ENCODE peak calls at places on chromosomes 7 and 10, in four cellular contexts. B is K562, P is SK-N-SH, N is HCT116. H is an unnamed sample.

GRCh38 chr7:1514993-1515392 is 10.8 kb upstream of the INTS1 start:
- DNase-seq in B (no peak), P (no peak), N (no peak), H (no peak)

GRCh38 chr7:108147031-108147563 is 16.9 kb upstream of the LAMB4 start:
- DNase-seq in B (peak), P (no peak), N (no peak), H (no peak)

GRCh38 chr10:121357323-121357835 is 240.9 kb downstream of the FGFR2 start:
- DNase-seq in B (no peak), P (peak), N (no peak), H (no peak)

GRCh38 chr10:28269842-28270456 is 32.9 kb downstream of the MPP7 start:
- DNase-seq in B (no peak), P (no peak), N (no peak), H (no peak)

GRCh38 chr10:23070819-23071218 is 24.6 kb upstream of the MSRB2 start:
- DNase-seq in B (no peak), P (no peak), N (no peak), H (no peak)

GRCh38 chr10:77601488-77601887 is 36.1 kb downstream of the KCNMA1 start:
- DNase-seq in B (no peak), P (no peak), N (no peak), H (no peak)

GRCh38 chr10:114538544-114538906 is 119.5 kb downstream of the ABLIM1 start:
- DNase-seq in B (no peak), P (no peak), N (no peak), H (no peak)

GRCh38 chr7:113561446-113561845 is 357.4 kb downstream of the PPP1R3A start:
- DNase-seq in B (no peak), P (no peak), N (no peak), H (no peak)

GRCh38 chr7:21281193-21281592 is 146.7 kb upstream of the SP4 start:
- DNase-seq in B (no peak), P (no peak), N (no peak), H (no peak)

GRCh38 chr10:124349231-124349992 is 69.3 kb downstream of the OAT start:
- DNase-seq in B (no peak), P (no peak), N (no peak), H (no peak)

GRCh38 chr7:157250605-157251228 is 86.1 kb upstream of the DNAJB6 start:
- DNase-seq in B (peak), P (peak), N (peak), H (peak)

GRCh38 chr10:112951349-112952281 is 1.6 kb downstream of the TCF7L2 start:
- DNase-seq in B (peak), P (peak), N (peak), H (peak)

GRCh38 chr7:127153315-127153714 is 99.4 kb downstream of the GRM8 start:
- DNase-seq in B (no peak), P (no peak), N (no peak), H (no peak)

GRCh38 chr7:44561962-44562621 is 11.6 kb downstream of the DDX56 start:
- DNase-seq in B (peak), P (no peak), N (no peak), H (no peak)

GRCh38 chr7:79414910-79415309 is 38.6 kb downstream of the MAGI2 start:
- DNase-seq in B (no peak), P (no peak), N (no peak), H (no peak)

GRCh38 chr7:37191797-37192196 is 256.9 kb downstream of the ELMO1 start:
- DNase-seq in B (no peak), P (no peak), N (no peak), H (no peak)

GRCh38 chr10:133087679-133088523 is at the start of gene ADGRA1:
- DNase-seq in B (peak), P (peak), N (no peak), H (no peak)

GRCh38 chr10:178208-178607 is 43.0 kb downstream of the ZMYND11 start:
- DNase-seq in B (peak), P (peak), N (peak), H (peak)

GRCh38 chr7:22667562-22668239 is 59.3 kb upstream of the IL6 start:
- DNase-seq in B (peak), P (no peak), N (peak), H (peak)

GRCh38 chr7:98133621-98134266 is 27.1 kb downstream of the LMTK2 start:
- DNase-seq in B (no peak), P (no peak), N (peak), H (no peak)

GRCh38 chr7:56026538-56026937 is 24.7 kb downstream of the PSPH start:
- DNase-seq in B (no peak), P (no peak), N (no peak), H (no peak)

GRCh38 chr10:108290823-108291222 is 1126.3 kb upstream of the SORCS1 start:
- DNase-seq in B (no peak), P (no peak), N (no peak), H (no peak)

GRCh38 chr10:5413012-5413938 is 918 bp downstream of the NET1 start:
- DNase-seq in B (no peak), P (no peak), N (no peak), H (peak)

GRCh38 chr7:102436123-102436522 is 2.7 kb downstream of the ORAI2 start:
- DNase-seq in B (no peak), P (peak), N (no peak), H (no peak)

GRCh38 chr10:2463301-2463700 is 604.0 kb upstream of the PFKP start:
- DNase-seq in B (no peak), P (no peak), N (no peak), H (no peak)

GRCh38 chr10:98236866-98237265 is 31.1 kb downstream of the LOXL4 start:
- DNase-seq in B (peak), P (no peak), N (no peak), H (no peak)

GRCh38 chr10:10092581-10092980 is 925.1 kb upstream of the CELF2 start:
- DNase-seq in B (no peak), P (no peak), N (no peak), H (peak)

GRCh38 chr7:30459591-30460245 is 18.9 kb downstream of the NOD1 start:
- DNase-seq in B (no peak), P (peak), N (no peak), H (no peak)

GRCh38 chr7:74029991-74030415 is 2.0 kb downstream of the ELN start:
- DNase-seq in B (no peak), P (no peak), N (no peak), H (no peak)

GRCh38 chr10:33524966-33525365 is 190.5 kb upstream of the NRP1 start:
- DNase-seq in B (no peak), P (no peak), N (no peak), H (peak)

GRCh38 chr7:69635572-69636190 is 37.4 kb downstream of the AUTS2 start:
- DNase-seq in B (no peak), P (no peak), N (no peak), H (no peak)

GRCh38 chr7:88539977-88540376 is 219.5 kb upstream of the ZNF804B start:
- DNase-seq in B (no peak), P (no peak), N (no peak), H (no peak)

GRCh38 chr10:114437456-114438292 is 33.4 kb upstream of the AFAP1L2 start:
- DNase-seq in B (peak), P (peak), N (no peak), H (peak)

GRCh38 chr10:70925377-70926214 is 37.2 kb upstream of the PCBD1 start:
- DNase-seq in B (peak), P (peak), N (no peak), H (no peak)

GRCh38 chr10:103769176-103769575 is 86.2 kb downstream of the SH3PXD2A start:
- DNase-seq in B (no peak), P (no peak), N (no peak), H (no peak)

GRCh38 chr10:67818323-67818722 is 19.7 kb downstream of the DNAJC12 start:
- DNase-seq in B (no peak), P (no peak), N (no peak), H (peak)

GRCh38 chr10:6637053-6637452 is 57.0 kb upstream of the PRKCQ start:
- DNase-seq in B (no peak), P (no peak), N (no peak), H (no peak)

GRCh38 chr10:6640433-6641040 is 60.5 kb upstream of the PRKCQ start:
- DNase-seq in B (no peak), P (no peak), N (no peak), H (no peak)

GRCh38 chr10:6643962-6644361 is 63.9 kb upstream of the PRKCQ start:
- DNase-seq in B (no peak), P (no peak), N (no peak), H (no peak)

GRCh38 chr10:6647811-6648526 is 67.9 kb upstream of the PRKCQ start:
- DNase-seq in B (peak), P (peak), N (peak), H (peak)

DNA sequence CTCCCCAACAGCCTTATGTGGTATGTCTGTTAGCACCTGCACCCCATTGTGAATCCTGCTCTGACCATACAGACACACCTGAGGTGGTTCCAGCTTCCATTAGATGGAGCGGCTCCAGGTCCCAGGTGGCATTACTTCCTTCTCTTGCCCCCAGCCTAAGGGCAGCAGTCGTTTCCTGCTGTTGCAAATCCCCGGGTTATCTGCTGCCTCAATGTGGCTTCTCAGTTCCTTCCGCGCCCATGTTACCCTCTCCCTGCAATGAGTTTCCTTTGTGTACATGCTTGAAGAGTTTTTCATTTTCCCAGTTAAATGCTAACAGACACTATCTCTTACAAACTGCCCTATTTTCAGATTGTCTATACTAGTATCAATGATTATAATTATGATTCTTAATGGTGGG is 62.8 kb upstream of the PRKCQ start:
- DNase-seq in B (no peak), P (no peak), N (no peak), H (no peak)
- TF ChIP-seq JUND in B (no peak), P (no peak), N (no peak), H (no peak)

DNA sequence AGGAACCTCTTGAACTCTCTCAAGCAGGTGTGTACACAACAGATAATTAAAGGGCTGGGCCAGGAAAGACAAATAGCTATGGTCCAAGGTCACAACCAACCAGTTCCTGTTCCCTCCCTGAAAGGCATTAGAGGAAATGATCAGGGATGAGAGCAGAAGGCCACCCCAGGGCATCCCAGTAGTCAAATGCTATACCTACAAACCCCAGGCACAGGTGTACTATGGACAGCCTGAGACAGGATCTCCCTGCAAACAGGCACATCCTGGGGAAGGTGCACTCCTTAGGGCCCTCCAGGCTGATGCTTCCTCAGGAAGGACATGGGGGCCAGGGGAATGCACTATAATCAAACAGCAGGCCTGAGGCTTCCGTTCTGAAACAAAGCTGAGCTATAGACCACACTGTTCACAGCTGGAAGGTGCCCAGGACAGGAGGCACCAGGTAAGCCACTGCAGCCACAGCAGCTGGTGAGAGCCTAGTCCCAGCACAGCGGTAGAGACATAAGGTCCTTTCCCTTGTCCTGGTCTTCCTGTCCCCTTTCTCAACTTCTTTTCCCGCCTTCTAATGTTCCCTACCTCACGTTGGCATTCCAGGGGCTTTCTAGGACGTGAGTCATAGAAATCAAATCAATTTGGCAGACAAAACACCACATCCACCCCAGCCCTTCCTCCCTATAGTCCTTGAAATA is 13.3 kb downstream of the PARP12 start:
- DNase-seq in B (no peak), P (no peak), N (no peak), H (peak)
- TF ChIP-seq JUND in B (no peak), P (no peak), N (no peak), H (no peak)

GRCh38 chr7:142856565-142857245 is 1.8 kb downstream of the EPHB6 start:
- DNase-seq in B (no peak), P (no peak), N (no peak), H (peak)

GRCh38 chr7:142857625-142858024 is 2.7 kb downstream of the EPHB6 start:
- DNase-seq in B (no peak), P (no peak), N (no peak), H (no peak)

GRCh38 chr7:142855401-142855743 is 496 bp downstream of the EPHB6 start:
- DNase-seq in B (no peak), P (no peak), N (no peak), H (no peak)

GRCh38 chr7:142854505-142855400 is at the start of gene EPHB6:
- DNase-seq in B (peak), P (peak), N (no peak), H (peak)

GRCh38 chr7:142855756-142856564 is 1.1 kb downstream of the EPHB6 start:
- DNase-seq in B (no peak), P (peak), N (no peak), H (no peak)
- TF ChIP-seq JUND in B (no peak), P (no peak), N (no peak), H (no peak)

DNA sequence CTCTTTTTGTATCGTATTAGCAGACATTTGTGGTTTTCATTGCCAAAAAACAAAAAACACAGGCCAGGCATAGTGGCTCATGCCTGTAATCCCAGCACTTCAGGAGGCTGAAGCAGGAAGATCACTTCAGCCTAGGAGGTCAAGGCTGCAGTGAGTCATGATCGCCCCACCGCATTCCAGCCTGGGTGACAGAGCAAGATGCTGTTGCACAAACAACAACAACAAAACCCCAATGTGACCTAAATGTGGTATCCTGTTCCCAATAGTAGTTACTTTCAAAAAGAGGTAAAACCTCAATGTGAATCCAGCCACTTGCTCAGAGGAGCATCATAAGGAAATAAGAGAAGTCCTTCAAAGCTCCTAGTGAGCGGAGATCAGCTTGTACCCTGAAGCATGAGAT is 45.8 kb upstream of the SKAP2 start:
- DNase-seq in B (no peak), P (no peak), N (peak), H (no peak)
- TF ChIP-seq JUND in B (no peak), P (no peak), N (peak), H (no peak)

DNA sequence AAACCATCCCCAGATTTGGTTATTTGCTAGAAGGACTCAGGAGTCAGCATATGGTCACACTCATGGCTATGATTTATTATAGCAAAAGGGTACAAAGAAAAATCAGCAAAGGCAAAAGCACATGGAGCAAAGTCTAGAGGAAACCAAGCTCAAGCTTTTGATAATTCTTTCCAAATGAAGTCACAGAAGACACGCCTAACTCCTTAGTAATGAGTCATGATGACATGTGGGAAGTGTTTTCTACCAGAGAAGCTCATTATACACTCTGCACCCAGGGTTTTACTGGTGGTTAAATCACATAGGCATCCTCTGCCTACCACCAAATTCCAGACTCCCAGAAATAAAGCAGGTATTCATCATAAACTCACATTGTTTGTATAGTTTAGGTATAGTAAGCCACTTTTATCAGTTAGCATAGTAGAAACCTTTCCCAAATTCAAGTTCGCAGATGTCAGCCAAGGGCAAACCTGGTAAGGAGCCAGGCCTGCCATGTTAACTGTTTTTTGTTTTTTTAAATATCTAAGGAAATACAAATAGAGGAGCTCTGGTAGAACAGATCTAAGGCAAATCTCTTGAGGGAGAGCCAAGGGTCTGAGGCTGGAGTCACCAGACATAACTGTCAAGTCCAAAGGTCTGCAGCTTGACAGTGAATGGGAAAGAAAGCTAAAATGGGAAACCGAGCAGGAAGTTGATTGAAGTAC is 15.4 kb upstream of the HIBADH start:
- DNase-seq in B (peak), P (no peak), N (peak), H (no peak)
- TF ChIP-seq JUND in B (peak), P (peak), N (peak), H (no peak)

DNA sequence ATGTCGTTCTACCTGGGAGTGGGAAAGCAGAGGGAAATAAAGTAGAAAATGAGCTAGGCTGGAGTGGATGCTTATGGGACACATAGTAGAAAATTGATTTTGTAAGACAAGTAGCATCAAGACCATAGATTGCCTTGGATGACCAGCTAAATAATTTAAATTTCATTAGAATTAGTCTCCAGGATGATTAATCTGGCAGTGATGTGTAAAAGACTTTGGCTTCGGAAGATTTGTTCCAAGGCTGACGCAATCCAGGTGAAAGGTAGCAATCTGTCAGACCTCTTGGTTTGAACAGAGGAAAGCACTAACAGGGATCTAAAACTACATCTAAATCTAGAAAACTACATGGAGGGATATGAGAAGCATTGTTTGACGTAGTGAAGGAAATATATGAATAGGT is 236.5 kb downstream of the ARL4A start:
- DNase-seq in B (no peak), P (no peak), N (peak), H (no peak)
- TF ChIP-seq JUND in B (no peak), P (no peak), N (no peak), H (no peak)